ENCODE peak calls at places on chromosomes 1 and 21, in five cellular contexts. Z is iPS DF 6.9; D is naive thymus-derived CD4-positive, alpha-beta T cell; M is uterus; X is dorsolateral prefrontal cortex. F is an unnamed sample.

GRCh38 chr1:81801834-81802531 is 1.2 kb downstream of the ADGRL2 start:
- DNase-seq in Z (no peak), D (no peak), M (no peak), X (peak), F (peak)

GRCh38 chr1:85818371-85818770 is 110.1 kb upstream of the ZNHIT6 start:
- DNase-seq in Z (no peak), D (no peak), M (no peak), X (no peak), F (no peak)

GRCh38 chr1:4676258-4676657 is 21.8 kb downstream of the AJAP1 start:
- DNase-seq in Z (no peak), D (no peak), M (no peak), X (no peak), F (no peak)

GRCh38 chr21:35204850-35205564 is 155.9 kb upstream of the RUNX1 start:
- DNase-seq in Z (no peak), D (peak), M (peak), X (peak), F (no peak)

GRCh38 chr1:107181253-107181977 is 40.6 kb downstream of the NTNG1 start:
- DNase-seq in Z (no peak), D (no peak), M (no peak), X (no peak), F (no peak)

GRCh38 chr1:13788795-13789194 is 88.8 kb downstream of the PRDM2 start:
- DNase-seq in Z (no peak), D (no peak), M (no peak), X (no peak), F (no peak)

GRCh38 chr1:207814469-207814868 is 62.6 kb downstream of the CD46 start:
- DNase-seq in Z (no peak), D (no peak), M (no peak), X (no peak), F (no peak)

GRCh38 chr1:32870615-32871363 is at the start of gene FNDC5:
- DNase-seq in Z (no peak), D (no peak), M (no peak), X (no peak), F (no peak)

GRCh38 chr1:20485527-20486456 is at the start of gene CAMK2N1:
- DNase-seq in Z (no peak), D (peak), M (peak), X (peak), F (no peak)

GRCh38 chr1:20271498-20272400 is 18.9 kb upstream of the VWA5B1 start:
- DNase-seq in Z (no peak), D (no peak), M (no peak), X (no peak), F (no peak)

GRCh38 chr1:214303106-214303505 is 22.1 kb downstream of the SMYD2 start:
- DNase-seq in Z (no peak), D (no peak), M (no peak), X (no peak), F (no peak)

GRCh38 chr1:94322696-94323095 is 85.3 kb upstream of the ARHGAP29 start:
- DNase-seq in Z (no peak), D (no peak), M (no peak), X (no peak), F (no peak)

GRCh38 chr1:12167493-12168429 is 970 bp downstream of the TNFRSF1B start:
- DNase-seq in Z (no peak), D (no peak), M (no peak), X (no peak), F (peak)

GRCh38 chr1:29825941-29826415 is 589.7 kb downstream of the PTPRU start:
- DNase-seq in Z (no peak), D (no peak), M (no peak), X (no peak), F (no peak)

GRCh38 chr1:24075946-24076345 is 36.0 kb downstream of the MYOM3 start:
- DNase-seq in Z (no peak), D (no peak), M (no peak), X (no peak), F (no peak)

GRCh38 chr1:180243517-180244221 is 13.6 kb downstream of the LHX4 start:
- DNase-seq in Z (no peak), D (no peak), M (no peak), X (no peak), F (no peak)

GRCh38 chr21:32687946-32688345 is 39.9 kb downstream of the SYNJ1 start:
- DNase-seq in Z (no peak), D (no peak), M (no peak), X (no peak), F (peak)

GRCh38 chr1:5856246-5856815 is 135.9 kb downstream of the NPHP4 start:
- DNase-seq in Z (no peak), D (no peak), M (no peak), X (no peak), F (no peak)

GRCh38 chr1:27530192-27530591 is 40.2 kb upstream of the WASF2 start:
- DNase-seq in Z (no peak), D (no peak), M (no peak), X (no peak), F (no peak)

GRCh38 chr1:29934255-29934654 is 697.9 kb downstream of the PTPRU start:
- DNase-seq in Z (no peak), D (no peak), M (no peak), X (no peak), F (no peak)

GRCh38 chr1:202122639-202123335 is at the start of gene GPR37L1:
- DNase-seq in Z (peak), D (no peak), M (no peak), X (peak), F (no peak)

GRCh38 chr1:214328770-214329455 is 48.0 kb downstream of the SMYD2 start:
- DNase-seq in Z (peak), D (peak), M (peak), X (peak), F (peak)

GRCh38 chr1:183270541-183271141 is 84.6 kb downstream of the LAMC2 start:
- DNase-seq in Z (no peak), D (no peak), M (no peak), X (no peak), F (no peak)

GRCh38 chr21:38902608-38903445 is 97.1 kb downstream of the ETS2 start:
- DNase-seq in Z (no peak), D (no peak), M (no peak), X (no peak), F (no peak)

GRCh38 chr1:93288558-93288957 is 57.1 kb upstream of the DR1 start:
- DNase-seq in Z (no peak), D (no peak), M (no peak), X (no peak), F (no peak)

GRCh38 chr1:173202430-173203145 is 4.5 kb downstream of the TNFSF4 start:
- DNase-seq in Z (peak), D (no peak), M (no peak), X (no peak), F (peak)

GRCh38 chr1:215104283-215104682 is 21.7 kb downstream of the KCNK2 start:
- DNase-seq in Z (no peak), D (no peak), M (no peak), X (no peak), F (no peak)

GRCh38 chr1:1348420-1349255 is 580 bp downstream of the DVL1 start:
- DNase-seq in Z (no peak), D (no peak), M (no peak), X (no peak), F (no peak)

GRCh38 chr1:55378582-55378981 is 163.4 kb upstream of the USP24 start:
- DNase-seq in Z (peak), D (no peak), M (peak), X (no peak), F (peak)

GRCh38 chr1:25806418-25806817 is 6.4 kb downstream of the SELENON start:
- DNase-seq in Z (no peak), D (no peak), M (peak), X (peak), F (no peak)

GRCh38 chr21:34968414-34969333 is 80.4 kb downstream of the RUNX1 start:
- DNase-seq in Z (no peak), D (no peak), M (no peak), X (no peak), F (no peak)

DNA sequence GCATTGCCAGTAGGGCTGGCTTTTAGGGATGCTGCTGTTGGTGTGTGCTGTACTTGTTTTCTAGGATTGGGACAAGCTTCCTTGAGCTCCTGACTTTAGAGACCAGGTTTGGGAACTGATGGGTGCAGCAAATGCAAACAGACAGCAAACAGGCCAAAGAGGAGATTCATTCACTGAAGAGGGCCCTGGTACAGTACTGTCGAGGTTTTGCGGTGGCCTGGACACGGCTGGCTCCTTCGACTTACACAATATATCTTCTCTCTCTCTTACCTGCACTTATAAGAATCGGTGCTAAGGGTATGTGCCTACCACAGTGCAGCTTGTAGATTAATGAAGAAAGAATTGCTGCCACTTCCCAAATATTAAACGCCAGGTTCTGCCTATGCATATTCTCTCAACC is 44.6 kb downstream of the ATP1A1 start:
- DNase-seq in Z (no peak), D (no peak), M (no peak), X (no peak), F (no peak)
- H3K27ac ChIP-seq in Z (no peak), D (peak), M (peak), X (peak), F (no peak)

GRCh38 chr1:22112505-22112904 is 30.4 kb downstream of the WNT4 start:
- DNase-seq in Z (no peak), D (no peak), M (peak), X (no peak), F (no peak)

GRCh38 chr1:22111620-22112019 is 31.3 kb downstream of the WNT4 start:
- DNase-seq in Z (no peak), D (no peak), M (peak), X (no peak), F (no peak)

GRCh38 chr1:22117238-22117637 is 25.7 kb downstream of the WNT4 start:
- DNase-seq in Z (no peak), D (no peak), M (no peak), X (no peak), F (no peak)

GRCh38 chr1:22115281-22115680 is 27.6 kb downstream of the WNT4 start:
- DNase-seq in Z (no peak), D (no peak), M (peak), X (no peak), F (no peak)

GRCh38 chr1:22114083-22115012 is 28.5 kb downstream of the WNT4 start:
- DNase-seq in Z (no peak), D (no peak), M (peak), X (no peak), F (no peak)
- H3K27ac ChIP-seq in Z (no peak), D (no peak), M (peak), X (peak), F (no peak)

DNA sequence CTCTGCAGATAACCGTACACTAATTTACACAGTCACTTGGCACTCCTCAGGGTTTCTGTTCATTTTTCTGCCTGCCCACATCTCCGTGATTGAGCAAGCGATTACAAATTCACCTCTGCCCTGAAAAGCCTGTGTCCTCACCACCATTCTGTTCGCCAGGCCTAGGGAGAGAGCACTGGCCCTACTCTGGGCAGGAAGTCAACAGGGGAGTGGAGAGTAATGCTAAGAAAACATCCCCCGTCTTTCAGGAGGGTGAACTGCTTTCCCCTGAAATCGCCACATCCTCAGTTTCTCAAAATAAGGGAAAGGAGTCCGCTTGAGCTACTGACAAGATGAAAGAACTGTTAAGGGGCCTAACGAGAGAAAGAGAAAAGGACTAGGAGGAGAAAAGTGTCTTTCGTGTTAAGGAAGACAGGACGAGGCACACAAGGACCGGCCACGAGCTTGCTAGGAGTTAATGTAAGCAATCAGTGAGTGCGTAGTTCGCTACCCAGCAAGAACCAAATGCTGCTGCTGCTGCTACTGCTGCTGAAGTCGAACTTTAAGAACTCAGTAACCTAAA is 632 bp downstream of the PEX19 start:
- DNase-seq in Z (no peak), D (no peak), M (no peak), X (no peak), F (peak)
- H3K27ac ChIP-seq in Z (no peak), D (peak), M (peak), X (peak), F (peak)

GRCh38 chr1:9886063-9886742 is 23.9 kb downstream of the CTNNBIP1 start:
- DNase-seq in Z (no peak), D (no peak), M (no peak), X (no peak), F (no peak)
- H3K27ac ChIP-seq in Z (no peak), D (no peak), M (no peak), X (no peak), F (no peak)

DNA sequence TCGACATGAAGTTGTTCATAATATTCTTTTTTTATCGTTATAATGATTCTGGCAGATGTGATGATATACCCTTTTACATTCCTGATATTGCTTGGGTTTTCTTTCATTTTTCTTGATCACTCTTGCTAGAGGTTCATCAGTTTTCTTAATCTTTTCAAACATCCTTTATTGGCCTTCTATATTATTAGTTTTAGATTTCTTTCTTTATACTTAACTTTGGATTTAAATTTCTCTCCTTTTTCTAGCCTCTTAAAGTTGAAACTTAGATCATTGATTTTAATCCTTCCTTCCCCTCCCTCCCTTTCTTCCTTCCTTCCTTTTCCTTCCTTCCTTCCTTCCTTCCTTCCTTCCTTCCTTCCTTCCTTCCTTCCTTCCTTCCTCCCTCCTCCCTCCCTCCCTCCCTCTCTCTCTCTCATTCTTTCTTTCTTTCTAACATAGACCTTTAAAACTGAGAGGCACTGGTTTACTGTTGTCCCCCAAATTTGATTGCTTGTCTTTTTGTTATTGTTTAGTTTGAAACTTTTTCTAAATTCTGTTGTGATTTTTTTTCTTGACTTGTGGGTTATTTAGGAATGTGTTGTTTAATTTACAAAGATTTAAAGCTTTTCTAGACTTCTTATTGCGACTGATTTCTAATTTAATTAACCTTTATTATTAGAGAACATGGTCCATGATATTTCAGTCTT is 31.6 kb downstream of the HOOK1 start:
- DNase-seq in Z (no peak), D (no peak), M (no peak), X (no peak), F (no peak)
- H3K27ac ChIP-seq in Z (no peak), D (no peak), M (no peak), X (no peak), F (no peak)

F was measured in MM.1S.